ENCODE peak calls at places on chromosomes 4 and X, in seven cellular contexts. M, D, X, W, O, V and H are unnamed samples. For H3K4me1, the result is how much of the 10 kb centered on the place peaks cover.

GRCh38 chrX:123773258-123773978 is 40.6 kb upstream of the THOC2 start:
- DNase-seq in W (no peak), D (no peak), M (no peak), O (no peak), X (no peak), V (no peak), H (peak)

GRCh38 chr4:85762204-85762884 is 287.4 kb downstream of the ARHGAP24 start:
- DNase-seq in X (no peak), O (no peak), W (peak), M (peak), D (no peak), V (no peak), H (no peak)

GRCh38 chr4:43457866-43458265 is 565.4 kb downstream of the GRXCR1 start:
- DNase-seq in M (peak), V (no peak), D (no peak), W (no peak), X (no peak), O (no peak), H (peak)

GRCh38 chrX:127317159-127317558 is 497.6 kb downstream of the PRR32 start:
- DNase-seq in O (no peak), D (no peak), V (no peak), W (no peak), M (no peak), X (no peak), H (no peak)

GRCh38 chr4:78863991-78864390 is 75.2 kb downstream of the PAQR3 start:
- DNase-seq in X (no peak), V (no peak), O (no peak), W (peak), M (no peak), D (no peak), H (no peak)

GRCh38 chr4:165393704-165394103 is 14.9 kb downstream of the CPE start:
- DNase-seq in M (no peak), X (no peak), D (no peak), W (peak), V (no peak), O (no peak), H (no peak)

GRCh38 chr4:76219299-76220055 is 5.9 kb upstream of the SCARB2 start:
- DNase-seq in O (no peak), X (no peak), W (no peak), D (no peak), M (peak), V (peak), H (peak)

GRCh38 chr4:159765402-159765801 is 662.5 kb downstream of the RAPGEF2 start:
- DNase-seq in X (no peak), M (no peak), V (no peak), D (no peak), O (no peak), W (no peak), H (peak)

GRCh38 chr4:8590546-8590880 is 2.1 kb upstream of the CPZ start:
- DNase-seq in M (no peak), W (no peak), X (no peak), V (no peak), O (no peak), D (no peak), H (no peak)

GRCh38 chrX:15814811-15815210 is 24.5 kb downstream of the ZRSR2 start:
- DNase-seq in O (no peak), D (no peak), W (no peak), X (no peak), M (no peak), V (no peak), H (no peak)

GRCh38 chr4:21768349-21769310 is 179.9 kb downstream of the KCNIP4 start:
- DNase-seq in M (peak), V (peak), D (no peak), O (peak), W (peak), X (no peak), H (peak)

GRCh38 chr4:3792813-3793212 is 26.6 kb downstream of the ADRA2C start:
- DNase-seq in O (no peak), X (peak), M (no peak), D (no peak), V (peak), W (no peak), H (no peak)

GRCh38 chrX:30612250-30612655 is 34.7 kb upstream of the TASL start:
- DNase-seq in V (no peak), X (no peak), D (no peak), W (no peak), O (no peak), M (no peak), H (peak)

GRCh38 chrX:3286196-3286920 is 60.1 kb downstream of the MXRA5 start:
- DNase-seq in M (peak), O (no peak), W (peak), X (no peak), D (no peak), V (peak), H (peak)

GRCh38 chrX:148871422-148872152 is 371.2 kb downstream of the AFF2 start:
- DNase-seq in W (no peak), X (no peak), V (no peak), O (no peak), D (no peak), M (peak), H (peak)

GRCh38 chrX:105375816-105376215 is 155.3 kb upstream of the TEX13A start:
- DNase-seq in O (no peak), V (no peak), D (no peak), X (no peak), M (no peak), W (no peak), H (peak)

GRCh38 chr4:139025841-139026240 is 10.3 kb downstream of the NOCT start:
- DNase-seq in V (no peak), D (no peak), O (no peak), M (peak), W (no peak), X (no peak), H (no peak)

GRCh38 chr4:8324640-8325239 is 55.2 kb downstream of the HTRA3 start:
- DNase-seq in O (no peak), V (no peak), D (no peak), X (no peak), M (peak), W (no peak), H (peak)

GRCh38 chrX:63652086-63652775 is 132.8 kb downstream of the ARHGEF9 start:
- DNase-seq in M (peak), V (no peak), D (no peak), X (no peak), O (no peak), W (no peak), H (no peak)

GRCh38 chrX:63658920-63659319 is 126.1 kb downstream of the ARHGEF9 start:
- DNase-seq in W (no peak), O (no peak), D (no peak), V (no peak), X (no peak), M (no peak), H (no peak)

GRCh38 chrX:63657821-63658220 is 127.2 kb downstream of the ARHGEF9 start:
- DNase-seq in X (peak), M (peak), O (no peak), D (no peak), W (no peak), V (peak), H (peak)

GRCh38 chrX:63661676-63662075 is 123.3 kb downstream of the ARHGEF9 start:
- DNase-seq in M (no peak), W (no peak), D (no peak), V (no peak), X (no peak), O (no peak), H (no peak)

DNA sequence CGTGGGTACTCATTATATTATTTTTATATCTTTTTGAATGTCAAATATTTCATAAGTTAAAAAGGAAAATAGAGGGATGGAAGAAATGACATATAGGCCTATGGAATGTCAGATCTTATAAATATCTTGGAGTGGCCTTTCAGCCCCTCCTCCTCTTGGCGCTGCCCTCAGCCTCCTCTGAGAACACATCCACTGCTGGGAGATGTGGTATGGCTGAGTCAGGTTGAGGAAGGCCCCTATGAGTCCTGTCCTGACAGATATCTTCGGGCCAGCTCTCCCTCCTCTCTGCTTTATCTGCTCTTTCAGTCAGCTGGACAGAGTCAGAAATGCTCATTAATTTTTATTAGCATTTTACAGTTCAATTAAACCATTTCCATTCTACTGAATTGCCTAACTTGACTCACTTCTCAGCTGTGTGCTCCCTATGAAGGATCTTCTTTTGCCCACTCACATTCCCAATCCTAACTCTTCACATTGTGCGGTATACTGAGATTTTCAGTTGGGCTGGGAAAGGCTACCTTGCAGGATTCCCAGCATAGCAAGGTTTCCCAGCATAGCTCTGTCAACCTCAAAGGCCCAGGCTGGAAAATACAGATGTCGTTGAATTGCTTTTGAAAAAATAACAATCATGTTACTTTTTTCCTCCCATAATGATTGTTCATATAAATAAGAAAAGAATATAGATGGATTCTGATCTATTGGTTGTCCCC is 128.0 kb downstream of the ARHGEF9 start:
- DNase-seq in W (no peak), O (no peak), D (no peak), X (no peak), M (peak), V (no peak), H (peak)
- H3K4me2 ChIP-seq in W (no peak), O (no peak), D (no peak), X (no peak), M (no peak), V (no peak), H (no peak)

GRCh38 chr4:1245481-1246051 is 3.4 kb downstream of the CTBP1 start:
- DNase-seq in W (no peak), D (no peak), V (no peak), O (no peak), M (no peak), X (no peak), H (no peak)

GRCh38 chr4:1247811-1248261 is 1.1 kb downstream of the CTBP1 start:
- DNase-seq in V (no peak), W (no peak), M (no peak), X (no peak), O (peak), D (no peak), H (peak)

GRCh38 chr4:1246901-1247810 is 1.8 kb downstream of the CTBP1 start:
- DNase-seq in M (no peak), V (no peak), X (no peak), O (no peak), D (no peak), W (no peak), H (peak)

GRCh38 chr4:1244978-1245471 is 3.9 kb downstream of the CTBP1 start:
- DNase-seq in V (no peak), X (no peak), D (no peak), O (no peak), M (no peak), W (no peak), H (no peak)

GRCh38 chr4:1246111-1246881 is 2.6 kb downstream of the CTBP1 start:
- DNase-seq in O (no peak), W (no peak), X (no peak), M (no peak), D (no peak), V (no peak), H (peak)
- H3K4me1 ChIP-seq in O (under half), W (under half), X (under half), M (under half), D (under half), V (under half), H (under half)

DNA sequence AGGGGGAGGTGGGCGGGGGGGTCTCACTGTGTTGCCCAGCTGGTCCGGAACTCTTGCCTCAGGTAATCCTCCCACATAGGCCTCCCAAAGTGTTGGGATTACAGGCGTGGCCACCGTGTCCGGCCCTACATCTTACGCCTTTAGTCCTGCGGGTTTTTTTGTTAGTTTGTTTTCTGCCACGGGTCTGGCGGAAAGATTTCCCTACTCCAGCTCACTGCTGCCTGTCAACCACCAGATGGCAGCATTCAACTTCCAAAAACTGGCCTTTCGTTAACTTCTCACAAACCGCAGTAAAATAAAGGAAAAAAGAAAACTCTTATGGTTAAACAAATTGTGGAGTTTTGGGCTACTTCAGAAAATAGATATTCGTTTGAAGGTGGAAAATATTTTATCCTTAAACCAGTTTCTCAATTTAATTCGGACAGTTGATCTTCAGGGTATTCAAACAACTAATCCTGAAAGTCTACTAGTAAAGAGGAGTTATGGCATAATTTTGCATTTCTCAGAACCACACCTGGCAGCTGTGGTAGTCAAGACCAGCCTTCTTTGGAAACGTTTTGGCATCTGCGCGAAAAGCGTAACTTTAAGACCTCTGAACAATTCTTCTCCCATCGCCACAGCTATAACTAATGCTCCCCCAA is 41.1 kb downstream of the LUZP4 start:
- DNase-seq in W (peak), X (no peak), M (peak), V (peak), O (no peak), D (peak), H (peak)
- H3K4me2 ChIP-seq in W (no peak), X (no peak), M (no peak), V (peak), O (no peak), D (no peak), H (peak)

GRCh38 chr4:24303926-24304325 is 280.4 kb downstream of the DHX15 start:
- DNase-seq in V (no peak), O (no peak), X (no peak), D (no peak), W (no peak), M (no peak), H (no peak)
- H3K4me1 ChIP-seq in V (under half), O (under half), X (under half), D (under half), W (under half), M (under half), H (under half)